ENCODE peak calls at places on chromosomes 16 and 17, in eight cellular contexts. One of them, this sample, is unnamed. For H3K4me1, the result is how much of the 10 kb centered on the place peaks cover.

GRCh38 chr16:56871172-56871593 is 6.2 kb downstream of the SLC12A3 start:
- DNase-seq in upper lobe of left lung: no peak
- DNase-seq in tibial nerve: no peak
- DNase-seq in transverse colon: peak
- DNase-seq in adrenal gland: peak
- DNase-seq in HepG2: peak
- DNase-seq in Peyer's patch: no peak
- DNase-seq in body of pancreas: peak
- DNase-seq in this sample: no peak

GRCh38 chr17:20059728-20060188 is 50.6 kb downstream of the SPECC1 start:
- DNase-seq in upper lobe of left lung: no peak
- DNase-seq in tibial nerve: no peak
- DNase-seq in transverse colon: no peak
- DNase-seq in adrenal gland: no peak
- DNase-seq in HepG2: peak
- DNase-seq in Peyer's patch: no peak
- DNase-seq in body of pancreas: no peak
- DNase-seq in this sample: no peak

GRCh38 chr17:59869941-59870218 is 22.9 kb downstream of the TUBD1 start:
- DNase-seq in upper lobe of left lung: no peak
- DNase-seq in tibial nerve: no peak
- DNase-seq in transverse colon: no peak
- DNase-seq in adrenal gland: no peak
- DNase-seq in HepG2: no peak
- DNase-seq in Peyer's patch: no peak
- DNase-seq in body of pancreas: no peak
- DNase-seq in this sample: no peak

GRCh38 chr17:12070561-12070960 is 49.9 kb downstream of the MAP2K4 start:
- DNase-seq in upper lobe of left lung: no peak
- DNase-seq in tibial nerve: no peak
- DNase-seq in transverse colon: no peak
- DNase-seq in adrenal gland: no peak
- DNase-seq in HepG2: no peak
- DNase-seq in Peyer's patch: no peak
- DNase-seq in body of pancreas: no peak
- DNase-seq in this sample: no peak

GRCh38 chr16:53495325-53495724 is 7.7 kb downstream of the AKTIP start:
- DNase-seq in upper lobe of left lung: no peak
- DNase-seq in tibial nerve: no peak
- DNase-seq in transverse colon: no peak
- DNase-seq in adrenal gland: no peak
- DNase-seq in HepG2: no peak
- DNase-seq in Peyer's patch: no peak
- DNase-seq in body of pancreas: no peak
- DNase-seq in this sample: no peak

GRCh38 chr17:50830298-50830697 is 5.1 kb upstream of the WFIKKN2 start:
- DNase-seq in upper lobe of left lung: peak
- DNase-seq in tibial nerve: no peak
- DNase-seq in transverse colon: no peak
- DNase-seq in adrenal gland: no peak
- DNase-seq in HepG2: no peak
- DNase-seq in Peyer's patch: no peak
- DNase-seq in body of pancreas: peak
- DNase-seq in this sample: no peak

GRCh38 chr17:75922173-75922961 is 17.7 kb upstream of the MRPL38 start:
- DNase-seq in upper lobe of left lung: no peak
- DNase-seq in tibial nerve: no peak
- DNase-seq in transverse colon: no peak
- DNase-seq in adrenal gland: no peak
- DNase-seq in HepG2: no peak
- DNase-seq in Peyer's patch: no peak
- DNase-seq in body of pancreas: no peak
- DNase-seq in this sample: no peak

GRCh38 chr17:19433727-19434340 is 22.8 kb downstream of the RNF112 start:
- DNase-seq in upper lobe of left lung: no peak
- DNase-seq in tibial nerve: no peak
- DNase-seq in transverse colon: no peak
- DNase-seq in adrenal gland: no peak
- DNase-seq in HepG2: no peak
- DNase-seq in Peyer's patch: no peak
- DNase-seq in body of pancreas: no peak
- DNase-seq in this sample: no peak

GRCh38 chr16:11588321-11589244 is 1.9 kb upstream of the LITAF start:
- DNase-seq in upper lobe of left lung: no peak
- DNase-seq in tibial nerve: no peak
- DNase-seq in transverse colon: no peak
- DNase-seq in adrenal gland: no peak
- DNase-seq in HepG2: no peak
- DNase-seq in Peyer's patch: no peak
- DNase-seq in body of pancreas: no peak
- DNase-seq in this sample: no peak

GRCh38 chr16:11587643-11588247 is 1.0 kb upstream of the LITAF start:
- DNase-seq in upper lobe of left lung: no peak
- DNase-seq in tibial nerve: no peak
- DNase-seq in transverse colon: no peak
- DNase-seq in adrenal gland: no peak
- DNase-seq in HepG2: no peak
- DNase-seq in Peyer's patch: no peak
- DNase-seq in body of pancreas: no peak
- DNase-seq in this sample: no peak

GRCh38 chr16:11585460-11586374 is 1.0 kb downstream of the LITAF start:
- DNase-seq in upper lobe of left lung: peak
- DNase-seq in tibial nerve: no peak
- DNase-seq in transverse colon: peak
- DNase-seq in adrenal gland: peak
- DNase-seq in HepG2: peak
- DNase-seq in Peyer's patch: peak
- DNase-seq in body of pancreas: peak
- DNase-seq in this sample: no peak

GRCh38 chr16:11586375-11586855 is 304 bp downstream of the LITAF start:
- DNase-seq in upper lobe of left lung: no peak
- DNase-seq in tibial nerve: no peak
- DNase-seq in transverse colon: no peak
- DNase-seq in adrenal gland: peak
- DNase-seq in HepG2: no peak
- DNase-seq in Peyer's patch: no peak
- DNase-seq in body of pancreas: no peak
- DNase-seq in this sample: no peak

DNA sequence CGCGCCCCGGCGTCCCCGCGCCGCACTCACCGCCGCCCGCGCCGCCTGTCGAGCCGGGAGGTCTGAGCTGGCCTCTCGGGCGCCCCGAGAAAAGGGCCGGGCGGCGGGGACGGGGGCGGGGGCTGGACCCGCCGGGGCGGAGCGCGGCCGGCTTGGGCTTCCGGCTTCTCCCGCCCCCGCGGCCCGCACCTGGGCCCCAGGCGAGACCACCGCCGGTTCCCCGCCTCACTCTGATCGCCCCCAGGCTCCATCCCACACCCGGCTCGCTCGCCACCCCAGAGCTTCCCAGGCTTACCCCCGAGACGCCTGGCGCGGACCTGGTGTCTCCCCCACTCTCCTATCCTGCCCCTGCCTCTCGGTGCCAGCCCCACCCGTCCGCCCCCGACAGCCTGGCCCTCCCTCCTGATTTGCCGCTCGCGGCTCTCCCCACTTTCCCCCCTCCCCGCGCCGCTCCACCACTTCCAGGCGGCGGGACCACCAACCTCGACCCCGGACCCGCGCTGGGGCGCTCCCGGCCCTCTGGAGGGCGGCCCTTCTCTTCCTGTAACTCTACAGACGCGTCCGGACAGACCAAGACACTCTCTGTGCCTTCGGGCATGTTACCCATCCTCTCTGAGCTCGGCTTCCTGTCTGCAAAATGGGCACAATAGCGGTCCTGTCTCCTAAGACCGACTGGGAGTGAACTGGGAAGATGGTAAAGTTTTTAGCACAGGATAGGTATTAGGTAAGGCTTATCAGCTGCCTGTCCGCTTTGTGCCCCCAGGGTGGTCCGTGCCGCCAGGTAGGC is at the start of gene LITAF:
- DNase-seq in upper lobe of left lung: peak
- DNase-seq in tibial nerve: peak
- DNase-seq in transverse colon: peak
- DNase-seq in adrenal gland: peak
- DNase-seq in HepG2: no peak
- DNase-seq in Peyer's patch: peak
- DNase-seq in body of pancreas: peak
- DNase-seq in this sample: peak
- TF ChIP-seq POLR2A in upper lobe of left lung: peak
- TF ChIP-seq POLR2A in tibial nerve: peak
- TF ChIP-seq POLR2A in transverse colon: peak
- TF ChIP-seq POLR2A in adrenal gland: peak
- TF ChIP-seq POLR2A in HepG2: peak
- TF ChIP-seq POLR2A in Peyer's patch: peak
- TF ChIP-seq POLR2A in body of pancreas: peak
- TF ChIP-seq POLR2A in this sample: no peak

GRCh38 chr17:81044428-81044763 is 9.4 kb downstream of the BAIAP2 start:
- DNase-seq in upper lobe of left lung: no peak
- DNase-seq in tibial nerve: no peak
- DNase-seq in transverse colon: no peak
- DNase-seq in adrenal gland: no peak
- DNase-seq in HepG2: no peak
- DNase-seq in Peyer's patch: no peak
- DNase-seq in body of pancreas: no peak
- DNase-seq in this sample: no peak

GRCh38 chr17:81046131-81046769 is 11.3 kb downstream of the BAIAP2 start:
- DNase-seq in upper lobe of left lung: no peak
- DNase-seq in tibial nerve: no peak
- DNase-seq in transverse colon: no peak
- DNase-seq in adrenal gland: no peak
- DNase-seq in HepG2: no peak
- DNase-seq in Peyer's patch: no peak
- DNase-seq in body of pancreas: no peak
- DNase-seq in this sample: no peak

GRCh38 chr17:81043725-81044427 is 8.9 kb downstream of the BAIAP2 start:
- DNase-seq in upper lobe of left lung: peak
- DNase-seq in tibial nerve: no peak
- DNase-seq in transverse colon: no peak
- DNase-seq in adrenal gland: no peak
- DNase-seq in HepG2: peak
- DNase-seq in Peyer's patch: no peak
- DNase-seq in body of pancreas: peak
- DNase-seq in this sample: peak

GRCh38 chr17:81045590-81046095 is 10.7 kb downstream of the BAIAP2 start:
- DNase-seq in upper lobe of left lung: peak
- DNase-seq in tibial nerve: no peak
- DNase-seq in transverse colon: no peak
- DNase-seq in adrenal gland: no peak
- DNase-seq in HepG2: no peak
- DNase-seq in Peyer's patch: no peak
- DNase-seq in body of pancreas: no peak
- DNase-seq in this sample: no peak

DNA sequence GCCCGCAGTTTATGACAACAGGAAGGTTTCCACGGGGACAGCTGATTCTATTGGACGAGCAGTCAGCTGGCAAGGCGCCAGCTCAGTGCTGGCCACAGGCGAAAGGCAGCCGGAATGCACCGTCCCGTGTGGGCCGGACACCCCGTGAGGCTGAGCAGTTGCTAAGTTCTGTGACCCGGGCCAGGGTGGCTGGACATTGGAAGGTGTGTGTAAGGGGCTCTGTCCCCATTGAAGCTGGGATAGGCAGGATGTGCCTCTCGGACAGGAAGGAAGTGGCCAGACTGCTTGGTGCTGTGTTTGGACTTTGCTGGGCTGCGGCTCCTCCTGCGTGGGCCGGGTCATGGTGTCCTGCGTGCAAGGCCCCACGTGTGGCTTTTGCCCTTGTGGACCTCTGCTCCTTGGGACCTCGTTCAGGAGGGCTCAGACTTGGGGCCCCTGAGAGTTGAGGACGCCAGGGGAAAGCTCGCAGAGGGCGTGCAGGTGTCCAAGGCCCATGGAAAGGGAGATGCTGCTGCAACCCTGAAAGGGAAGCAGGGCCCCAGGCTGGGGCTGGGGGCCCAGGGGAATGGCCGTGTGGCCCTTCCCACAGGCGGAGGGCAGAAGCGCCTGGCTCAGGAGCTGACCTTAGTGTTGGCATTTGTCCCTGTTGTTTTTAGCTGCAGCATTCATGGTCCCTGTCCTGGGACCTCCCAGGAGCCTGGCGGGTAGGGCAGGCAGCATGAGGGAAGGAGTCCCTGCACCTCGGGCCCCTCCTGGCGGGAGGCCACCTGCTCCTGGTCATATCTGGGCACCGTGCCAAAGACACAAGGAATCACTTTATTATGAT is 10.0 kb downstream of the BAIAP2 start:
- DNase-seq in upper lobe of left lung: peak
- DNase-seq in tibial nerve: peak
- DNase-seq in transverse colon: peak
- DNase-seq in adrenal gland: peak
- DNase-seq in HepG2: peak
- DNase-seq in Peyer's patch: peak
- DNase-seq in body of pancreas: peak
- DNase-seq in this sample: peak
- H3K4me1 ChIP-seq in upper lobe of left lung: half or more
- H3K4me1 ChIP-seq in tibial nerve: half or more
- H3K4me1 ChIP-seq in transverse colon: under half
- H3K4me1 ChIP-seq in adrenal gland: under half
- H3K4me1 ChIP-seq in HepG2: half or more
- H3K4me1 ChIP-seq in Peyer's patch: under half
- H3K4me1 ChIP-seq in body of pancreas: under half
- H3K4me1 ChIP-seq in this sample: under half

GRCh38 chr16:89848974-89849373 is 20.7 kb downstream of the SPIRE2 start:
- DNase-seq in upper lobe of left lung: peak
- DNase-seq in tibial nerve: no peak
- DNase-seq in transverse colon: no peak
- DNase-seq in adrenal gland: no peak
- DNase-seq in HepG2: no peak
- DNase-seq in Peyer's patch: no peak
- DNase-seq in body of pancreas: no peak
- DNase-seq in this sample: no peak

GRCh38 chr16:89847930-89848297 is 19.6 kb downstream of the SPIRE2 start:
- DNase-seq in upper lobe of left lung: peak
- DNase-seq in tibial nerve: no peak
- DNase-seq in transverse colon: peak
- DNase-seq in adrenal gland: no peak
- DNase-seq in HepG2: no peak
- DNase-seq in Peyer's patch: peak
- DNase-seq in body of pancreas: no peak
- DNase-seq in this sample: no peak

GRCh38 chr16:89845417-89845816 is 17.1 kb downstream of the SPIRE2 start:
- DNase-seq in upper lobe of left lung: peak
- DNase-seq in tibial nerve: no peak
- DNase-seq in transverse colon: peak
- DNase-seq in adrenal gland: no peak
- DNase-seq in HepG2: no peak
- DNase-seq in Peyer's patch: no peak
- DNase-seq in body of pancreas: no peak
- DNase-seq in this sample: no peak

GRCh38 chr16:89844739-89845339 is 16.6 kb downstream of the SPIRE2 start:
- DNase-seq in upper lobe of left lung: peak
- DNase-seq in tibial nerve: no peak
- DNase-seq in transverse colon: no peak
- DNase-seq in adrenal gland: no peak
- DNase-seq in HepG2: no peak
- DNase-seq in Peyer's patch: no peak
- DNase-seq in body of pancreas: no peak
- DNase-seq in this sample: no peak

GRCh38 chr16:89847056-89847929 is 19.0 kb downstream of the SPIRE2 start:
- DNase-seq in upper lobe of left lung: peak
- DNase-seq in tibial nerve: no peak
- DNase-seq in transverse colon: peak
- DNase-seq in adrenal gland: no peak
- DNase-seq in HepG2: no peak
- DNase-seq in Peyer's patch: peak
- DNase-seq in body of pancreas: no peak
- DNase-seq in this sample: no peak
- TF ChIP-seq POLR2A in upper lobe of left lung: no peak
- TF ChIP-seq POLR2A in tibial nerve: no peak
- TF ChIP-seq POLR2A in transverse colon: no peak
- TF ChIP-seq POLR2A in adrenal gland: no peak
- TF ChIP-seq POLR2A in HepG2: no peak
- TF ChIP-seq POLR2A in Peyer's patch: no peak
- TF ChIP-seq POLR2A in body of pancreas: no peak
- TF ChIP-seq POLR2A in this sample: no peak

GRCh38 chr16:74743045-74743667 is 31.5 kb downstream of the FA2H start:
- DNase-seq in upper lobe of left lung: no peak
- DNase-seq in tibial nerve: no peak
- DNase-seq in transverse colon: no peak
- DNase-seq in adrenal gland: no peak
- DNase-seq in HepG2: no peak
- DNase-seq in Peyer's patch: no peak
- DNase-seq in body of pancreas: no peak
- DNase-seq in this sample: no peak

GRCh38 chr16:74744566-74744965 is 30.1 kb downstream of the FA2H start:
- DNase-seq in upper lobe of left lung: no peak
- DNase-seq in tibial nerve: no peak
- DNase-seq in transverse colon: no peak
- DNase-seq in adrenal gland: no peak
- DNase-seq in HepG2: no peak
- DNase-seq in Peyer's patch: no peak
- DNase-seq in body of pancreas: no peak
- DNase-seq in this sample: no peak

GRCh38 chr16:74740795-74741304 is 33.8 kb downstream of the FA2H start:
- DNase-seq in upper lobe of left lung: no peak
- DNase-seq in tibial nerve: no peak
- DNase-seq in transverse colon: peak
- DNase-seq in adrenal gland: peak
- DNase-seq in HepG2: no peak
- DNase-seq in Peyer's patch: peak
- DNase-seq in body of pancreas: peak
- DNase-seq in this sample: peak

GRCh38 chr16:74743668-74744299 is 30.8 kb downstream of the FA2H start:
- DNase-seq in upper lobe of left lung: no peak
- DNase-seq in tibial nerve: peak
- DNase-seq in transverse colon: peak
- DNase-seq in adrenal gland: peak
- DNase-seq in HepG2: peak
- DNase-seq in Peyer's patch: peak
- DNase-seq in body of pancreas: peak
- DNase-seq in this sample: peak

DNA sequence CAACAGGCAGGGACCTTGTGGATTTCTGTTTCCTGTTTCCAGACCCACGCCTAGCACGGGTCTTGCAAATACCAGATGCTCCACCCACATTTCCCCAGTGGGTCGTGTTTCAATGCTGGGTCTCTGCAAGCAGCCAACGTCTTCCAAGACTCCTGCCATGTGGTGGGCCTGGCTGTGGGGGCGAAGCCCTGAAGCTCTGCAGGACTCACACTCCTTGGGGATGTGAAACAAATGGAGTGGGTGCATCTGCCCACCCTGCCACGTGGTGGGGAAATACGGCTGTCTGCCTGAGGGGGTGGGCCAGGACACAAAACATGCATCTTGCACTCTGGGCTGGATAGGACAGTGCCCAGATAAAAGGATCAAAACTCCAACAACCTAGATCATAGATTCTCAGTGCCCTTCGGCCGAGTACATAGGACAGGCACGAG is 32.6 kb downstream of the FA2H start:
- DNase-seq in upper lobe of left lung: no peak
- DNase-seq in tibial nerve: no peak
- DNase-seq in transverse colon: no peak
- DNase-seq in adrenal gland: no peak
- DNase-seq in HepG2: no peak
- DNase-seq in Peyer's patch: peak
- DNase-seq in body of pancreas: no peak
- DNase-seq in this sample: no peak
- H3K4me1 ChIP-seq in upper lobe of left lung: under half
- H3K4me1 ChIP-seq in tibial nerve: half or more
- H3K4me1 ChIP-seq in transverse colon: under half
- H3K4me1 ChIP-seq in adrenal gland: under half
- H3K4me1 ChIP-seq in HepG2: under half
- H3K4me1 ChIP-seq in Peyer's patch: under half
- H3K4me1 ChIP-seq in body of pancreas: under half
- H3K4me1 ChIP-seq in this sample: under half

This sample was measured in breast epithelium.